ENCODE peak calls at places on chromosomes 1 and 21, in five cellular contexts. U is GM23248, K is neural progenitor cell, Q is hepatocyte, N is PC-3. G is an unnamed sample. For H4K20me1 and H3K9me3, the result is how much of the 10 kb centered on the place peaks cover.

GRCh38 chr1:165894591-165894990 is 67.2 kb downstream of the UCK2 start:
- DNase-seq in U (peak), Q (no peak), K (no peak), N (peak), G (no peak)

GRCh38 chr1:201649776-201650607 is 111.1 kb downstream of the NAV1 start:
- DNase-seq in U (peak), Q (peak), N (peak), K (peak), G (no peak)

GRCh38 chr1:8318436-8318835 is 522 bp downstream of the SLC45A1 start:
- DNase-seq in N (no peak), U (peak), K (peak), Q (no peak), G (no peak)

GRCh38 chr1:56719171-56719570 is 74.1 kb downstream of the PRKAA2 start:
- DNase-seq in K (no peak), Q (no peak), N (no peak), U (no peak), G (no peak)

GRCh38 chr1:72915581-72915980 is 633.2 kb upstream of the NEGR1 start:
- DNase-seq in N (no peak), K (peak), Q (no peak), U (no peak), G (no peak)

GRCh38 chr21:16794944-16795343 is 717.9 kb upstream of the CXADR start:
- DNase-seq in U (peak), Q (peak), K (no peak), N (peak), G (peak)

GRCh38 chr21:15222711-15223110 is 157.9 kb upstream of the NRIP1 start:
- DNase-seq in U (peak), N (peak), Q (no peak), K (no peak), G (peak)

GRCh38 chr1:162014202-162014601 is 9.5 kb downstream of the OLFML2B start:
- DNase-seq in U (no peak), N (no peak), Q (no peak), K (no peak), G (no peak)

DNA sequence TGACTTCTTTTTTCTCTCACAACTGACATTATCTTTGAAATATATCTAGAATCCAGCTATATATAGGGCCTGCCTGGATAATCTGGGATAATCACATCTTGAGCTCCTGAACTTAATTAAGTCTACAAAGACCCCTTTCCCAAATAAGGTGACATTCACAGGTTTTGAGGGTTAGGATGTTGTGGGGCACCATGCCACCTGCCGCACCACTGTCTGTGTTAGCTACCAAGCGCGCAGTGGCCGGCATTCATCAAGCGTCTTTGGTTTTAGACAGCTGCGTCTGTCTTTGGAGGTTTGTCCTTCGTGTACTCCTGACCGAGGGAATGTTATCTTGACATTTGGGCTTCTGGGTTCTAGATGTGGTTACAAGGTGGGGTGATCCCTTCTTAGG is 7.5 kb downstream of the TRAPPC10 start:
- DNase-seq in N (no peak), Q (no peak), K (no peak), U (no peak), G (no peak)
- H4K20me1 ChIP-seq in N (under half), Q (half or more), K (half or more), U (under half), G (under half)

GRCh38 chr1:47725000-47725731 is 272.0 kb downstream of the TRABD2B start:
- DNase-seq in Q (peak), N (peak), K (peak), U (peak), G (no peak)
- H3K4me3 ChIP-seq in Q (no peak), N (peak), K (peak), U (no peak), G (no peak)

GRCh38 chr1:164709108-164709507 is 150.1 kb downstream of the PBX1 start:
- DNase-seq in Q (no peak), N (no peak), K (no peak), U (no peak), G (no peak)

GRCh38 chr1:164708596-164708995 is 149.6 kb downstream of the PBX1 start:
- DNase-seq in K (no peak), U (no peak), Q (no peak), N (no peak), G (no peak)

GRCh38 chr1:164704954-164705353 is 146.0 kb downstream of the PBX1 start:
- DNase-seq in Q (no peak), U (no peak), N (no peak), K (peak), G (no peak)

GRCh38 chr1:164707868-164708331 is 148.9 kb downstream of the PBX1 start:
- DNase-seq in U (peak), N (peak), Q (peak), K (no peak), G (peak)

DNA sequence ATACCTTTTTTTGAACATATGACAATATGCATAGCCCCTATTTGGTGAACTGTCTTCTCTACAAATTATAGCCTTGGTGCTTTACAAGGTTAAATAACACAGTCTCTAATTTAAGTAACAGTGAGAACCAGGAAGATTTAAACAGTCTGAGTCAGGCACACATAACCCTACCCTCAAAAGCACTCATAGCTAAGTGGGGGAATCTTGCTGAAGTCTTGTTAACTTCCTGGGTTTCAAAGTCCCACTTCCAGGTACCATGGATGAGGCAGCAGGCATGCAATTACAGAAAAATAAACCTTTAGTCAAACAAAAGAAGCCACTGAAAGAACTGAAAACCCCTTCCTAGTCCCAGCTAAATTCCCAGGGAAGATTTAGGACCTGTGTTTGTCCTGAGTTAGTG is 147.6 kb downstream of the PBX1 start:
- DNase-seq in K (peak), N (peak), U (peak), Q (no peak), G (peak)
- H3K9me3 ChIP-seq in K (under half), N (under half), U (under half), Q (under half), G (under half)

DNA sequence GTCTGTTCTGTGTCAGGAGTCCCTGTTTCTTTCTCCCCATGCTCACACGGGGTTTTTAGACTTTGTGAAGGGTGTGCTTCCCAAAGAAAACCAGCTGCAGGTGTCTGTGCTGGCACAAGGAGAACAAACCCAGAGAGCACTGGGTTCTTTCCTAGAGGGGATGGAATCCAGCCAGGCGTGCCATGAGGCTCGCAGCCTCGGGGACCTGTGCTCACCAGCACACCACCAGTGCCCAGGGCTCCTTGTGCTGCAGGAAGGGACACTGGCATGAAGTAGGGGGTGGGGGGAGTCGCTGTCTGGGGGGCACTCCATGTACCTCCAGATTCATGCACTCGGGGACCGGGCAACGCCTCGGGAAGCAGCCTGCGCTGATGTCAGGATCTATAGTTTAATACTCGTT is 57.9 kb downstream of the AGPAT3 start:
- DNase-seq in N (no peak), K (no peak), U (no peak), Q (no peak), G (no peak)
- H4K20me1 ChIP-seq in N (under half), K (under half), U (under half), Q (under half), G (under half)

DNA sequence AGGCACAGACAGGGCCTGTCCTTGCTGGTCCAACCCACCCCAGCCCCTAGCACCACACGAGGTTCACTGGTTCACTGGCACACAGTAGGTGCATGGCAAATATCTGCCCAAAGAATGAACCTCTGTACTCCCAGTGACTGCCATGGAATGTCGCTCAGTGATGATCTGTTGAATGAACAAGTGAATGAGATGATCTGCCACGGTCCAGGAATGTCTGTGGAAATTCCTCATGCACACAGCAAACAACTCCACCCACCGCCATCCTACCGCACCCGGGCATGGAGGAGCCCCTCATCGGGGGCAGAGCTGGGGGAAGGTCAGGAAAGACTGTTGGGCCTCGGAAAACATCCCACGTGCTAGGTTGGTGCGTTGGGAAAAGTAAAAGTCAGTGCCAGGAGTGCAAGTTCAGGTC is 1.7 kb downstream of the HSPG2 start:
- DNase-seq in Q (no peak), U (peak), K (no peak), N (peak), G (peak)
- H3K4me3 ChIP-seq in Q (no peak), U (peak), K (peak), N (peak), G (peak)

DNA sequence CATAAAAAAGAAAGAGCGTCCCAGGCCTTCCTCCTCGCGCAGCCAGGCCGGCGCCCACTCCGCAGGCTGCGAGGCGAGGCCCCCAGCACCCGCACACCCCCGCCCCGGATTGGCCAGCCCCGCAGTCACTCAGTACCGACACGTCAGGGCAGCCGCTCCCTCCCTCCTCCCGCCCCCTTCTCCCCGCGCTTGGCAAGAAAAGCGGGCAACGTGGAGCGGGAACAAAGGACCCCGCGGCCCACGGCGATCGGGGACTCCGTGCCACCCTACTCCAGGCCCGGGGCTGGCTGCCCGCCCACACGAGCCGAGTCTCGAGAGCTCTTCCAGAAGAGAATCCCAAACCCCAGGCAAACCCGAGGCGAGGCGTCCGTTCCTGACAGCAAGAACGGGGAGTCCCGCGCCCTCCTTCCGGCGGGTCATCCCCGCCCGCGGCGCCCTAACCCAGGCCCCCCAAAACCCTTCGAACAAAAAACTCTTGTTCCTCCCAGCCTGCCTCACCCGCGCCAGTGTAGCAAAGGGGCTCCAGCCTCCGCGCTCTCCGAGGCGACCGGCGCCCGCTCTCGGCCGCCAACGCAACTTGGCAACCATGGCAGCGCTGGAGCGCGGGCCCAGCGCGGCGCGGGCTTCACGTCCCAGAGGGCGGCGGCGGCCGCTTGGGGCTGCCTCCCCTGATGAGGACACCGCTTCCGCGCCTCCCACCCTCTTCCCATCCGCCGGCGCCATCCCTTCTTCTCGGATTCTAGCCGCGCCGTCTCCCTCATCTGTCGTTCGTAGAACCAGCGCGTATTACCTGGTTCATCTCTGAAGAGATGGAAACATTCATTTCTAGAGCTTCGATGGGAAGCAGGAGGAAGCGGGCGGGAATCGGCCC is 645 bp downstream of the IVNS1ABP start:
- DNase-seq in N (peak), Q (peak), U (peak), K (peak), G (peak)
- H3K9me3 ChIP-seq in N (under half), Q (under half), U (under half), K (under half), G (under half)

GRCh38 chr1:155947292-155947691 is 5.9 kb downstream of the RXFP4 start:
- DNase-seq in N (no peak), Q (no peak), K (no peak), U (no peak), G (no peak)

GRCh38 chr1:155947741-155948140 is 6.3 kb downstream of the RXFP4 start:
- DNase-seq in Q (no peak), U (no peak), K (no peak), N (no peak), G (no peak)

GRCh38 chr1:155942578-155943141 is 1.2 kb downstream of the RXFP4 start:
- DNase-seq in Q (no peak), K (no peak), U (peak), N (no peak), G (no peak)

GRCh38 chr1:155944396-155944728 is 2.9 kb downstream of the RXFP4 start:
- DNase-seq in Q (no peak), K (no peak), N (no peak), U (no peak), G (no peak)

DNA sequence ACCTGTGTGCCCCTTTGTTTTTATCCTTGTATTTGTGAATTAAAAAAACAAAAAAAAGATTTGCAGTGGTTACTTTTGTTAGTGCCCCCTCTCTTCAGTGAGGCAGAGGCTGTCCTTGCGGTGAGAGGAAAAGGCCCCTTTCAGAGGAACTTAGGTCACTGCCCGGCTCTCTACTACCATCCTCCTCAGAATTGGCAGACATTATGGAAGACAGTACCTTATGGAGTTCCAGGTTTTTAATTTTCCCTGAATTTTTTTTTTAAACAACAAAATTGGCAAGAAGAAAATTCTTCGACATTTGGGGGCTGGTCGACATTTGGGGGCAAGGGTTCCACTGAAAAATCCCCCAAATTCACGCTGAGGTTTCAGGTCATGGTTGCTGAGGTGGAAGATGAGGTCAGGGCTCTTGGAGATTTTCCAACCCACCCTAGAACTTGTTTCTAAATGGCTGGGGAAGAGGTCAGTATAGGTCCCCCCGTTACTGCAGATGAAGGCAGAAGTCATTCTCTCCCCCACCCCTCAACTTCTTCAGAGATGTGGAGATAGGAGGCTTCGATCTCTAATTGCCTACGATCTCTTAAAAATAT is 5.3 kb downstream of the RXFP4 start:
- DNase-seq in N (no peak), Q (no peak), U (no peak), K (no peak), G (no peak)
- H4K20me1 ChIP-seq in N (under half), Q (under half), U (under half), K (under half), G (under half)

G was measured in mammary epithelial cell.